ENCODE peak calls at places on chromosomes 7 and 10, in ten cellular contexts. O is IMR-90; C is NT2/D1; T is cardiac muscle cell; N is endodermal cell; H is body of pancreas; X is breast epithelium; Q is CD4-positive, alpha-beta T cell; E is iPS DF 6.9; S is GM23248. A is an unnamed sample.
A peak's percentile ranks its signal among the peaks of the same experiment; 100 is the strongest.

GRCh38 chr7:29609162-29610030 is 45.8 kb downstream of the PRR15 start:
- DNase-seq in S (peak; percentile 83), O (no peak), Q (no peak), E (peak; percentile 47), N (peak; percentile 83), C (no peak), X (peak; percentile 34), H (peak; percentile 34), T (peak; percentile 76), A (peak; percentile 40)

GRCh38 chr7:79979437-79979836 is 155.2 kb upstream of the GNAI1 start:
- DNase-seq in X (no peak), C (no peak), S (peak; percentile 59), Q (no peak), T (peak; percentile 32), N (no peak), E (no peak), H (no peak), O (peak; percentile 92), A (no peak)

GRCh38 chr7:106018566-106019338 is 55.7 kb downstream of the CDHR3 start:
- DNase-seq in C (no peak), T (peak; percentile 61), O (peak; percentile 70), S (no peak), Q (no peak), N (no peak), E (no peak), X (no peak), H (no peak), A (no peak)

GRCh38 chr10:114681542-114681941 is 23.5 kb upstream of the ABLIM1 start:
- DNase-seq in T (no peak), X (no peak), E (no peak), O (peak; percentile 31), N (no peak), C (no peak), H (peak; percentile 32), Q (no peak), S (no peak), A (peak; percentile 73)

GRCh38 chr10:125056161-125057132 is 103.9 kb downstream of the CTBP2 start:
- DNase-seq in H (no peak), S (no peak), T (no peak), C (no peak), Q (no peak), E (no peak), N (no peak), O (no peak), X (no peak), A (no peak)

GRCh38 chr10:127370601-127371000 is 174.2 kb upstream of the INSYN2A start:
- DNase-seq in O (no peak), T (no peak), E (no peak), Q (no peak), H (no peak), X (no peak), N (no peak), C (no peak), S (no peak), A (no peak)

GRCh38 chr10:74194545-74194944 is 43.5 kb downstream of the ADK start:
- DNase-seq in H (no peak), N (no peak), T (peak; percentile 28), C (no peak), O (peak; percentile 82), Q (no peak), X (no peak), E (no peak), S (peak; percentile 69), A (no peak)

GRCh38 chr7:26495569-26495968 is 203.9 kb downstream of the SNX10 start:
- DNase-seq in H (no peak), T (no peak), X (no peak), O (no peak), S (no peak), N (no peak), Q (no peak), C (no peak), E (no peak), A (no peak)

GRCh38 chr7:5629941-5630340 is 151.5 kb downstream of the RNF216 start:
- DNase-seq in X (no peak), H (no peak), O (peak; percentile 74), E (no peak), T (peak; percentile 47), C (no peak), S (peak; percentile 96), Q (peak; percentile 33), N (peak; percentile 67), A (peak; percentile 72)

GRCh38 chr10:63458177-63458576 is 7.6 kb downstream of the JMJD1C start:
- DNase-seq in Q (no peak), T (no peak), S (no peak), O (no peak), E (no peak), C (no peak), N (no peak), H (no peak), X (no peak), A (no peak)

GRCh38 chr10:54124209-54124890 is 676.7 kb downstream of the PCDH15 start:
- DNase-seq in X (no peak), S (no peak), E (no peak), N (no peak), O (no peak), T (no peak), C (no peak), H (no peak), Q (no peak), A (no peak)

GRCh38 chr10:11016959-11017574 is 605 bp upstream of the CELF2 start:
- DNase-seq in O (no peak), E (no peak), H (no peak), T (no peak), N (no peak), X (no peak), S (peak; percentile 63), Q (no peak), C (no peak), A (no peak)

GRCh38 chr10:11020026-11020820 is 2.6 kb downstream of the CELF2 start:
- DNase-seq in O (no peak), H (no peak), E (no peak), T (no peak), N (no peak), X (no peak), C (no peak), Q (no peak), S (no peak), A (no peak)

GRCh38 chr10:11017575-11018425 is at the start of gene CELF2:
- DNase-seq in S (peak; percentile 60), O (no peak), N (peak; percentile 94), H (peak; percentile 64), X (peak; percentile 23), Q (peak; percentile 29), T (peak; percentile 22), E (peak; percentile 29), C (peak; percentile 38), A (peak; percentile 49)

GRCh38 chr10:11018830-11019692 is 1.4 kb downstream of the CELF2 start:
- DNase-seq in O (no peak), S (peak; percentile 25), N (no peak), X (no peak), Q (no peak), T (no peak), H (no peak), C (no peak), E (no peak), A (no peak)

DNA sequence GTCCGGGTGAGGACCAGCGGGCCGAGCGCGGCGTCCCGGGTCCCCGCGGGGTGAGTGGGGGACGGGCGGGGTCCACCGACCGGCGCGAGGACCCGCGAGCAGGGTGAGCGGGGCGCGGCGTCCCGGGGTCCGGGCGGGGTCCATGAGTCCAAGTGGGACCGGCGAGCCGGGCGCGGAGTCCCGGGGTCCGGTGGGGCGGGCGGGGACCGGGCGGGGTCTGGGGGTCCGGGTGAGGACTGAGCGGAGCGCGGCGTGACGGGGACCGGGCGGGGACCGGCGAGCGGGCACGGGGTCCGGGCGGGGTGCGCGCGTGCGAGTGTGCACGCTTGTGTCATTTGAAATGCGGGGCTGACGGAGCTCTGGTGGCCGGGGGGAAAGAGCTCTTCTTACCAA is 750 bp downstream of the CELF2 start:
- DNase-seq in T (no peak), X (no peak), N (peak; percentile 72), E (no peak), O (no peak), S (peak; percentile 31), Q (peak; percentile 0), C (no peak), H (no peak), A (no peak)
- H3K27me3 ChIP-seq in T (no peaks in the 10 kb centered on the region), X (no peaks in the 10 kb centered on the region), N (no peaks in the 10 kb centered on the region), E (no peaks in the 10 kb centered on the region), O (peaks cover 39% of the 10 kb centered on the region), S (peaks cover 19% of the 10 kb centered on the region), Q (peaks cover 74% of the 10 kb centered on the region), C (peaks cover 36% of the 10 kb centered on the region), H (no peaks in the 10 kb centered on the region), A (no peaks in the 10 kb centered on the region)

GRCh38 chr7:57370066-57370738 is 79.8 kb upstream of the ZNF716 start:
- DNase-seq in H (no peak), O (no peak), X (no peak), S (no peak), Q (no peak), N (no peak), E (no peak), C (no peak), T (no peak), A (no peak)

GRCh38 chr7:57381581-57381980 is 68.4 kb upstream of the ZNF716 start:
- DNase-seq in O (no peak), X (no peak), H (no peak), C (no peak), N (no peak), S (no peak), T (no peak), Q (no peak), E (no peak), A (no peak)

GRCh38 chr7:57370739-57371098 is 79.3 kb upstream of the ZNF716 start:
- DNase-seq in S (no peak), N (no peak), H (no peak), T (no peak), X (no peak), O (no peak), E (no peak), C (no peak), Q (no peak), A (no peak)

GRCh38 chr7:57375783-57376182 is 74.2 kb upstream of the ZNF716 start:
- DNase-seq in Q (no peak), T (no peak), E (no peak), O (no peak), H (no peak), N (no peak), X (no peak), C (no peak), S (no peak), A (no peak)
- H3K9me3 ChIP-seq in Q (peaks cover 8% of the 10 kb centered on the region), T (no peaks in the 10 kb centered on the region), E (peaks cover 21% of the 10 kb centered on the region), O (peaks cover 23% of the 10 kb centered on the region), H (no peaks in the 10 kb centered on the region), N (peaks cover 85% of the 10 kb centered on the region), X (peaks cover 38% of the 10 kb centered on the region), C (no peaks in the 10 kb centered on the region), S (no peaks in the 10 kb centered on the region), A (no peaks in the 10 kb centered on the region)

GRCh38 chr7:127254163-127254684 is 1.5 kb upstream of the GRM8 start:
- DNase-seq in S (no peak), X (no peak), Q (no peak), H (no peak), C (no peak), N (no peak), T (no peak), O (no peak), E (no peak), A (no peak)
- H3K27me3 ChIP-seq in S (peaks cover 34% of the 10 kb centered on the region), X (no peaks in the 10 kb centered on the region), Q (peaks cover 72% of the 10 kb centered on the region), H (no peaks in the 10 kb centered on the region), C (peaks cover 43% of the 10 kb centered on the region), N (peaks cover 55% of the 10 kb centered on the region), T (peaks cover 78% of the 10 kb centered on the region), O (peaks cover 37% of the 10 kb centered on the region), E (peaks cover 36% of the 10 kb centered on the region), A (peaks cover 37% of the 10 kb centered on the region)

DNA sequence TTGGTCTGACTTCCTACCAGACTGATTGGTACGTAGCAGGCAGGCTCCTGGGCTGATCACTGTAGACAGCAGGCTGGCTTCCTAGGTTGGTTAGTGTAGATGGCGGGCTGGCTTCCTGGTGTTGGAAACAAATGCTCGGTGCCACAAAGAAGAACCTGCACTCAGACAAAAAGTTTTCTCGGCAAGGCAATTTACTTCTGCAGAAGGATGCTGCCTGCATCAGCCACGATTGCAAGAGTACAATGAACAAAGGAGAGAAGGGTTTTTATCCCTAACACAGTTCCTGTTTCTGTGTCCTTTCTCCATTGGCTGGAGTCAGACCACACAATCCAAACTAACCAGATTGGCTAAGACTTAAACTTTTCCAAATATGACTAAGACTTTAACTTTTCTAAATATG is 123.6 kb upstream of the PPP2R2D start:
- DNase-seq in T (no peak), C (no peak), O (no peak), S (no peak), N (peak; percentile 23), X (no peak), E (no peak), Q (no peak), H (no peak), A (no peak)
- H3K9me3 ChIP-seq in T (no peaks in the 10 kb centered on the region), C (peaks cover 39% of the 10 kb centered on the region), O (peaks cover 64% of the 10 kb centered on the region), S (no peaks in the 10 kb centered on the region), N (peaks cover 24% of the 10 kb centered on the region), X (peaks cover 32% of the 10 kb centered on the region), E (peaks cover 15% of the 10 kb centered on the region), Q (peaks cover 26% of the 10 kb centered on the region), H (no peaks in the 10 kb centered on the region), A (peaks cover 3% of the 10 kb centered on the region)

A was measured in MG63.